ENCODE peak calls at places on chromosomes 6 and 20, in five cellular contexts. I, C, V, Z and N are unnamed samples.

GRCh38 chr20:44526129-44526528 is 4.3 kb upstream of the SERINC3 start:
- DNase-seq in C (no peak), Z (no peak), I (no peak), V (peak; percentile 41), N (no peak)

GRCh38 chr20:25083773-25084615 is 2.1 kb upstream of the VSX1 start:
- DNase-seq in V (no peak), Z (peak; percentile 39), C (no peak), I (no peak), N (peak; percentile 84)

GRCh38 chr6:26172496-26172958 is 85.3 kb downstream of the HFE start:
- DNase-seq in C (no peak), V (no peak), I (peak; percentile 39), Z (peak; percentile 49), N (peak; percentile 58)

GRCh38 chr20:4065405-4065841 is 50.1 kb upstream of the RNF24 start:
- DNase-seq in Z (no peak), C (no peak), V (no peak), I (no peak), N (no peak)

GRCh38 chr20:53524589-53525311 is 68.9 kb downstream of the ZNF217 start:
- DNase-seq in I (no peak), Z (no peak), V (no peak), C (peak; percentile 40), N (no peak)

GRCh38 chr20:10856237-10856636 is 182.4 kb upstream of the JAG1 start:
- DNase-seq in V (peak; percentile 89), Z (peak; percentile 49), I (no peak), C (no peak), N (no peak)

GRCh38 chr6:15662246-15663056 is at the start of gene DTNBP1:
- DNase-seq in C (peak; percentile 89), I (no peak), Z (peak; percentile 89), V (peak; percentile 24), N (peak; percentile 89)

GRCh38 chr20:38935967-38936407 is 9.8 kb downstream of the FAM83D start:
- DNase-seq in I (no peak), V (no peak), Z (no peak), C (no peak), N (no peak)

GRCh38 chr6:148577687-148578488 is 168.9 kb upstream of the UST start:
- DNase-seq in I (peak; percentile 39), C (no peak), V (peak; percentile 76), Z (peak; percentile 64), N (peak; percentile 86)

GRCh38 chr6:3699231-3699630 is 52.3 kb downstream of the PXDC1 start:
- DNase-seq in Z (no peak), V (no peak), C (no peak), I (no peak), N (no peak)

GRCh38 chr20:46446851-46447250 is 40.4 kb upstream of the ELMO2 start:
- DNase-seq in C (no peak), Z (no peak), I (no peak), V (no peak), N (no peak)

GRCh38 chr20:41142241-41142640 is 4.9 kb downstream of the PLCG1 start:
- DNase-seq in I (no peak), Z (peak; percentile 10), C (no peak), V (no peak), N (no peak)

GRCh38 chr6:157953580-157954091 is 28.0 kb upstream of the SYNJ2 start:
- DNase-seq in Z (no peak), C (no peak), I (no peak), V (no peak), N (no peak)

GRCh38 chr20:3681931-3682820 is at the start of gene ADAM33:
- DNase-seq in I (peak; percentile 63), V (no peak), Z (peak; percentile 44), C (no peak), N (peak; percentile 89)

GRCh38 chr20:1275919-1276318 is 9.8 kb downstream of the SNPH start:
- DNase-seq in I (no peak), Z (no peak), V (no peak), C (no peak), N (no peak)

GRCh38 chr20:63073051-63073737 is 66.4 kb upstream of the BHLHE23 start:
- DNase-seq in V (no peak), Z (no peak), C (peak; percentile 62), I (peak; percentile 71), N (peak; percentile 42)

DNA sequence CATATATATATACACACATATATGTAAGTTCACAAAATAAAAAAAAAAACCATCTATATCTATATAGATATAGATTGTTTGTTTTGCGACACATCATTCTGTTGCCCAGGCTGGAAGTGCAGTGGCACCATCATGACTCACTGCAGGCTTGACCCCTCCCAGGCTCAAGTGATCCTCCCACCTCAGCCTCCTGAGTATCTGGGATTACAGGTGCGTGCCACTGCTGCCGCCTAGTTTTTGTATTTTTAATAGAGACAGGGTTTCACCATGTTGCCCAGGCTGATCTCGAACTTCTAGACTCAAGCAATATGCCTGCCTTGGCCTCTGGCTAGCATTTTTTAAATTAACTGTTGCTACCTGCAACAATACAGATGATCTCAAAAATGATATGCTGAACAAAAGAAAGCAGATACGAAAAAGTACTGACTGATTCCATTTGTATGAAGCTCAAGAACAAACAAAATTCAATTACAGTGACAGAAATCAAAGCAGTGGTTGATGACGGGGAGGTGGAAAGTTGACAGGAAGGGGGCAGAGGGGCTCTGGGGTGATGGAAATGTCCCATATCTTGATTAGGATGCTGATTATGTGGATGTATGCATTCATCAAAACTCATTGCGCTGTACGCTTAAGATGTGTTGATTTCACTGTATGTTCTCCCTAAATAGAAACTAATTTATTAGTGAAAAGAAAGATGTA is 49.6 kb downstream of the ATXN1 start:
- DNase-seq in C (no peak), Z (peak; percentile 37), V (peak; percentile 86), I (no peak), N (no peak)
- H3K4me3 ChIP-seq in C (peak overlapping the region; percentile 15), Z (no peak overlapping the region), V (no peak overlapping the region), I (peak overlapping the region; percentile 37), N (no peak overlapping the region)

GRCh38 chr6:169944415-169944814 is 193.0 kb downstream of the ERMARD start:
- DNase-seq in C (no peak), V (no peak), Z (no peak), I (no peak), N (no peak)

GRCh38 chr6:169940554-169941290 is 189.3 kb downstream of the ERMARD start:
- DNase-seq in I (peak; percentile 89), Z (no peak), C (no peak), V (no peak), N (no peak)

GRCh38 chr6:169943521-169944337 is 192.3 kb downstream of the ERMARD start:
- DNase-seq in V (no peak), C (no peak), Z (no peak), I (no peak), N (no peak)

GRCh38 chr6:169939554-169940164 is 188.2 kb downstream of the ERMARD start:
- DNase-seq in Z (no peak), V (no peak), I (no peak), C (no peak), N (no peak)

DNA sequence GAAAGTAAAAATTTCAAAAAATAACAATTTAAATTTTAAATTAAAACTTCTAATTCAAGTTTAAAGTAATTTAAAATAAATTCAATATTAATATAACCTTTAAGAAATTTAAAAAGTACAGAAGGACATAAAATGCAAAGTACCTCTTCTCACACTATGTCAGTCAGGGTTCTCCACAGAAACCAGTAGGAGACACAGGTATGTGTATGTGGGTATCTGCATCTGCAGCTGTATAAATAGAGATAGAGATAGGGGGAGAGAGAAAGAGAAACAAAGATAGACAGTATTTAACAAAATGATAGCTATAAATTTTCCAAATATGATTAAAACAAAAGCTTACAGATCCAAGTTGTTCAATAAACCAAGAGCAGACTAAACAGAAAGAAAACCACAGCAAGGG is 190.8 kb downstream of the ERMARD start:
- DNase-seq in I (no peak), C (no peak), Z (no peak), V (no peak), N (no peak)
- TF ChIP-seq EP300 in I (no peak), C (no peak), Z (no peak), V (no peak), N (no peak)

GRCh38 chr6:170093276-170093657 is 197.6 kb downstream of the DLL1 start:
- DNase-seq in Z (no peak), C (no peak), I (no peak), V (no peak), N (peak; percentile 15)
- H3K9me3 ChIP-seq in Z (no peaks in the 10 kb centered on the region), C (no peaks in the 10 kb centered on the region), I (no peaks in the 10 kb centered on the region), V (no peaks in the 10 kb centered on the region), N (no peaks in the 10 kb centered on the region)

GRCh38 chr20:13007596-13007995 is 1.2 kb upstream of the SPTLC3 start:
- DNase-seq in C (no peak), I (no peak), Z (no peak), V (no peak), N (no peak)

GRCh38 chr20:13012886-13013285 is 4.1 kb downstream of the SPTLC3 start:
- DNase-seq in Z (no peak), I (no peak), V (no peak), C (no peak), N (no peak)

GRCh38 chr20:13006825-13007224 is 1.9 kb upstream of the SPTLC3 start:
- DNase-seq in Z (no peak), C (no peak), V (no peak), I (no peak), N (no peak)

GRCh38 chr20:13009682-13010406 is 1.1 kb downstream of the SPTLC3 start:
- DNase-seq in I (no peak), Z (peak; percentile 30), V (no peak), C (no peak), N (no peak)

GRCh38 chr20:13008761-13009681 is at the start of gene SPTLC3:
- DNase-seq in Z (peak; percentile 62), V (no peak), C (no peak), I (no peak), N (no peak)
- H3K4me3 ChIP-seq in Z (peak within 1 kb of the TSS; percentile 25), V (no peak within 1 kb of the TSS), C (peak within 1 kb of the TSS; percentile 53), I (no peak within 1 kb of the TSS), N (peak within 1 kb of the TSS; percentile 40)

GRCh38 chr20:61881861-61882260 is 183.8 kb downstream of the TAF4 start:
- DNase-seq in V (no peak), C (no peak), Z (no peak), I (no peak), N (no peak)
- TF ChIP-seq EP300 in V (no peak), C (no peak), Z (no peak), I (no peak), N (no peak)

GRCh38 chr6:356828-357251 is 34.7 kb upstream of the IRF4 start:
- DNase-seq in Z (no peak), V (no peak), C (no peak), I (no peak), N (no peak)

GRCh38 chr6:354631-355280 is 36.8 kb upstream of the IRF4 start:
- DNase-seq in C (no peak), V (no peak), Z (no peak), I (no peak), N (no peak)

GRCh38 chr6:357261-357790 is 34.2 kb upstream of the IRF4 start:
- DNase-seq in V (no peak), Z (no peak), C (no peak), I (no peak), N (peak; percentile 84)

GRCh38 chr6:355373-355772 is 36.2 kb upstream of the IRF4 start:
- DNase-seq in I (no peak), C (no peak), Z (no peak), V (no peak), N (no peak)

GRCh38 chr6:355809-356208 is 35.7 kb upstream of the IRF4 start:
- DNase-seq in I (no peak), Z (no peak), C (no peak), V (no peak), N (no peak)
- H3K9me3 ChIP-seq in I (no peaks in the 10 kb centered on the region), Z (no peaks in the 10 kb centered on the region), C (no peaks in the 10 kb centered on the region), V (no peaks in the 10 kb centered on the region), N (no peaks in the 10 kb centered on the region)

GRCh38 chr6:123849406-123849805 is 45.7 kb downstream of the NKAIN2 start:
- DNase-seq in Z (no peak), V (no peak), C (no peak), I (no peak), N (no peak)
- H3K4me3 ChIP-seq in Z (no peak overlapping the region), V (no peak overlapping the region), C (no peak overlapping the region), I (no peak overlapping the region), N (no peak overlapping the region)

GRCh38 chr6:37243816-37244370 is 13.7 kb upstream of the TBC1D22B start:
- DNase-seq in Z (no peak), C (no peak), I (no peak), V (no peak), N (no peak)
- TF ChIP-seq EP300 in Z (no peak), C (no peak), I (no peak), V (no peak), N (no peak)